ENCODE peak calls at places on chromosomes 7 and 10, in five cellular contexts. One of them, this sample, is unnamed.

GRCh38 chr7:83550100-83550499 is 98.8 kb downstream of the SEMA3E start:
- DNase-seq in mesenchymal stem cell: peak
- DNase-seq in neuronal stem cell: no peak
- DNase-seq in H1: no peak
- DNase-seq in H9: no peak
- DNase-seq in this sample: peak

GRCh38 chr10:75281980-75282379 is 46.2 kb upstream of the COMTD1 start:
- DNase-seq in neuronal stem cell: no peak
- DNase-seq in H9: no peak
- DNase-seq in mesenchymal stem cell: no peak
- DNase-seq in H1: no peak
- DNase-seq in this sample: no peak

GRCh38 chr7:102306916-102307677 is 20.4 kb downstream of the SH2B2 start:
- DNase-seq in mesenchymal stem cell: peak
- DNase-seq in H9: peak
- DNase-seq in H1: peak
- DNase-seq in neuronal stem cell: no peak
- DNase-seq in this sample: no peak

GRCh38 chr10:114544045-114544659 is 113.9 kb downstream of the ABLIM1 start:
- DNase-seq in mesenchymal stem cell: no peak
- DNase-seq in H1: no peak
- DNase-seq in H9: no peak
- DNase-seq in neuronal stem cell: no peak
- DNase-seq in this sample: no peak

GRCh38 chr10:17126327-17126726 is 3.3 kb downstream of the CUBN start:
- DNase-seq in neuronal stem cell: no peak
- DNase-seq in mesenchymal stem cell: no peak
- DNase-seq in H1: no peak
- DNase-seq in H9: no peak
- DNase-seq in this sample: no peak

GRCh38 chr7:155371331-155371883 is 73.7 kb downstream of the INSIG1 start:
- DNase-seq in H9: peak
- DNase-seq in H1: no peak
- DNase-seq in mesenchymal stem cell: no peak
- DNase-seq in neuronal stem cell: no peak
- DNase-seq in this sample: no peak

GRCh38 chr10:97121084-97121483 is 64.7 kb downstream of the SLIT1 start:
- DNase-seq in neuronal stem cell: no peak
- DNase-seq in mesenchymal stem cell: no peak
- DNase-seq in H1: no peak
- DNase-seq in H9: no peak
- DNase-seq in this sample: no peak

GRCh38 chr7:41013117-41013516 is 689.8 kb downstream of the INHBA start:
- DNase-seq in H9: no peak
- DNase-seq in neuronal stem cell: no peak
- DNase-seq in H1: no peak
- DNase-seq in mesenchymal stem cell: no peak
- DNase-seq in this sample: no peak

GRCh38 chr10:103457176-103457712 is 1.5 kb downstream of the CALHM1 start:
- DNase-seq in neuronal stem cell: no peak
- DNase-seq in H9: no peak
- DNase-seq in mesenchymal stem cell: no peak
- DNase-seq in H1: no peak
- DNase-seq in this sample: no peak

GRCh38 chr7:138008588-138009349 is 6.9 kb upstream of the CREB3L2 start:
- DNase-seq in H9: peak
- DNase-seq in H1: no peak
- DNase-seq in mesenchymal stem cell: peak
- DNase-seq in neuronal stem cell: peak
- DNase-seq in this sample: peak

GRCh38 chr7:149825567-149826343 is 12.4 kb upstream of the ZNF862 start:
- DNase-seq in neuronal stem cell: no peak
- DNase-seq in mesenchymal stem cell: no peak
- DNase-seq in H1: no peak
- DNase-seq in H9: no peak
- DNase-seq in this sample: no peak

GRCh38 chr10:26821699-26822542 is 38.8 kb downstream of the ABI1 start:
- DNase-seq in mesenchymal stem cell: no peak
- DNase-seq in neuronal stem cell: no peak
- DNase-seq in H1: no peak
- DNase-seq in H9: no peak
- DNase-seq in this sample: no peak

GRCh38 chr7:91945476-91945875 is 4.8 kb downstream of the AKAP9 start:
- DNase-seq in H1: no peak
- DNase-seq in mesenchymal stem cell: peak
- DNase-seq in neuronal stem cell: no peak
- DNase-seq in H9: no peak
- DNase-seq in this sample: peak

GRCh38 chr7:75889223-75889825 is 10.5 kb downstream of the RHBDD2 start:
- DNase-seq in H9: no peak
- DNase-seq in neuronal stem cell: no peak
- DNase-seq in mesenchymal stem cell: no peak
- DNase-seq in H1: no peak
- DNase-seq in this sample: no peak

GRCh38 chr10:35000936-35001335 is 89.2 kb downstream of the CUL2 start:
- DNase-seq in neuronal stem cell: no peak
- DNase-seq in mesenchymal stem cell: no peak
- DNase-seq in H9: no peak
- DNase-seq in H1: no peak
- DNase-seq in this sample: peak

GRCh38 chr7:79786187-79786586 is 332.7 kb upstream of the MAGI2 start:
- DNase-seq in neuronal stem cell: no peak
- DNase-seq in H1: no peak
- DNase-seq in H9: no peak
- DNase-seq in mesenchymal stem cell: peak
- DNase-seq in this sample: no peak

GRCh38 chr7:102424787-102425218 is 8.6 kb upstream of the ORAI2 start:
- DNase-seq in H1: no peak
- DNase-seq in neuronal stem cell: no peak
- DNase-seq in H9: no peak
- DNase-seq in mesenchymal stem cell: no peak
- DNase-seq in this sample: no peak

GRCh38 chr7:1641173-1641572 is 28.9 kb upstream of the ELFN1 start:
- DNase-seq in H9: no peak
- DNase-seq in neuronal stem cell: no peak
- DNase-seq in H1: no peak
- DNase-seq in mesenchymal stem cell: no peak
- DNase-seq in this sample: no peak

GRCh38 chr7:105652359-105652993 is 71.2 kb upstream of the EFCAB10 start:
- DNase-seq in H9: peak
- DNase-seq in H1: peak
- DNase-seq in mesenchymal stem cell: peak
- DNase-seq in neuronal stem cell: peak
- DNase-seq in this sample: peak

GRCh38 chr10:43396928-43397624 is 11.9 kb downstream of the HNRNPF start:
- DNase-seq in mesenchymal stem cell: peak
- DNase-seq in H1: no peak
- DNase-seq in neuronal stem cell: peak
- DNase-seq in H9: peak
- DNase-seq in this sample: peak

GRCh38 chr10:101881036-101881774 is 37.6 kb upstream of the KCNIP2 start:
- DNase-seq in neuronal stem cell: no peak
- DNase-seq in H9: no peak
- DNase-seq in mesenchymal stem cell: no peak
- DNase-seq in H1: no peak
- DNase-seq in this sample: peak

GRCh38 chr10:101879456-101880189 is 36.0 kb upstream of the KCNIP2 start:
- DNase-seq in H1: no peak
- DNase-seq in H9: no peak
- DNase-seq in mesenchymal stem cell: peak
- DNase-seq in neuronal stem cell: no peak
- DNase-seq in this sample: peak

GRCh38 chr10:101875068-101875688 is 31.6 kb upstream of the KCNIP2 start:
- DNase-seq in H1: no peak
- DNase-seq in H9: no peak
- DNase-seq in mesenchymal stem cell: no peak
- DNase-seq in neuronal stem cell: no peak
- DNase-seq in this sample: no peak

GRCh38 chr10:101878869-101879268 is 35.3 kb upstream of the KCNIP2 start:
- DNase-seq in neuronal stem cell: no peak
- DNase-seq in mesenchymal stem cell: no peak
- DNase-seq in H1: no peak
- DNase-seq in H9: no peak
- DNase-seq in this sample: no peak

DNA sequence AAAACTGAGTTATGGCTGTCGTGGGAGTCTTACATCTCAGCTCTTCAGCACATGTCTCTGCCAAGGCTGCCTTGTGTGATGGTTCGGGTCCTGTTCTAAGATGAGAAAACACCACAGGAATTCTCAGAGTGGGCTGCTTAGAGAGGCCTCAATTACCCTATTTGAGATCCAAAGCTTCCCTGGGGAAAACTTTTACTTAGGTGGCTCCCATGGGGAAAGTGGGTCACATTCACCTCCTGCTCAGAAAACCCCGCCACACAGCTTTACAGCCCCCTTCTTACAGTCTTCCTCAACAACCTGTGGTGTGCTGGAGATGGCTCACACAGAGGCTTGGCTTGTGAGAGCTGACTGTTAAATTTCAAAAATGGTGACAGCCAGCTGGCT is 36.6 kb upstream of the KCNIP2 start:
- DNase-seq in H1: no peak
- DNase-seq in mesenchymal stem cell: no peak
- DNase-seq in neuronal stem cell: no peak
- DNase-seq in H9: no peak
- DNase-seq in this sample: no peak
- H3K18ac ChIP-seq in H1: no peak
- H3K18ac ChIP-seq in mesenchymal stem cell: no peak
- H3K18ac ChIP-seq in neuronal stem cell: no peak
- H3K18ac ChIP-seq in H9: no peak
- H3K18ac ChIP-seq in this sample: no peak

GRCh38 chr7:158955146-158955870 is 99.0 kb downstream of the DYNC2I1 start:
- DNase-seq in neuronal stem cell: no peak
- DNase-seq in H9: no peak
- DNase-seq in H1: no peak
- DNase-seq in mesenchymal stem cell: peak
- DNase-seq in this sample: no peak
- H2BK12ac ChIP-seq in neuronal stem cell: no peak
- H2BK12ac ChIP-seq in H9: no peak
- H2BK12ac ChIP-seq in H1: no peak
- H2BK12ac ChIP-seq in mesenchymal stem cell: no peak
- H2BK12ac ChIP-seq in this sample: no peak

GRCh38 chr10:58384536-58384998 is 643 bp upstream of the TFAM start:
- DNase-seq in neuronal stem cell: no peak
- DNase-seq in H1: no peak
- DNase-seq in H9: no peak
- DNase-seq in mesenchymal stem cell: no peak
- DNase-seq in this sample: no peak
- H3K27ac ChIP-seq in neuronal stem cell: peak
- H3K27ac ChIP-seq in H1: peak
- H3K27ac ChIP-seq in H9: no peak
- H3K27ac ChIP-seq in mesenchymal stem cell: peak
- H3K27ac ChIP-seq in this sample: peak

DNA sequence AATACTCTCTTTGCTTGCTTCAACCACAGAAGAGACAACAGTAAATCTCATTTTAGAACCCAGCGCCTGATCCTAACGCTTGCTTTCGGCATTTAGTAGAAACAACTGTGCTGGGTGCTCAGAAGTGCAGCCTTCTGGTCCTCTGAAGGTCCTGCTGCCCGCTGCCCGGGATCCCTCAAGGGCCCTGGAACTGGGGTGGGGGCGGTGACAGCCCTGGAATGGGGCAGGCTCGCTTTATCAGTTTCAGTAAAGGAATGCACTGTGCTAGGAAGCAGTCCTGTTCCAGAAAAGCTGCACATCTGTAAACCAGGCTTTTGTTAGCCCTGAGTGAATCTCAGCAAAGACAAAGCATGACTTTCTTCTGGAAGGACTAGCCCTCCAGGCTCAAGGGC is 254.6 kb downstream of the TNS3 start:
- DNase-seq in mesenchymal stem cell: no peak
- DNase-seq in H1: no peak
- DNase-seq in H9: no peak
- DNase-seq in neuronal stem cell: no peak
- DNase-seq in this sample: no peak
- H3K18ac ChIP-seq in mesenchymal stem cell: peak
- H3K18ac ChIP-seq in H1: peak
- H3K18ac ChIP-seq in H9: no peak
- H3K18ac ChIP-seq in neuronal stem cell: no peak
- H3K18ac ChIP-seq in this sample: peak

This sample was measured in trophoblast cell.